ENCODE peak calls at places on chromosomes 3 and 15, in ten cellular contexts. One of them, this sample, is unnamed.

GRCh38 chr3:58419782-58420512 is 13.7 kb downstream of the PDHB start:
- DNase-seq in Peyer's patch: no peak
- DNase-seq in iPS DF 6.9: no peak
- DNase-seq in left ventricle myocardium inferior: peak
- DNase-seq in transverse colon: peak
- DNase-seq in cardiac fibroblast: peak
- DNase-seq in heart right ventricle: peak
- DNase-seq in NT2/D1: no peak
- DNase-seq in upper lobe of left lung: no peak
- DNase-seq in H7: no peak
- DNase-seq in this sample: peak

GRCh38 chr3:132180337-132180791 is 136.8 kb upstream of the ACP3 start:
- DNase-seq in Peyer's patch: no peak
- DNase-seq in iPS DF 6.9: peak
- DNase-seq in left ventricle myocardium inferior: no peak
- DNase-seq in transverse colon: no peak
- DNase-seq in cardiac fibroblast: peak
- DNase-seq in heart right ventricle: no peak
- DNase-seq in NT2/D1: peak
- DNase-seq in upper lobe of left lung: no peak
- DNase-seq in H7: peak
- DNase-seq in this sample: peak

GRCh38 chr3:176078916-176079315 is 1118.4 kb downstream of the TBL1XR1 start:
- DNase-seq in Peyer's patch: no peak
- DNase-seq in iPS DF 6.9: no peak
- DNase-seq in left ventricle myocardium inferior: no peak
- DNase-seq in transverse colon: no peak
- DNase-seq in cardiac fibroblast: no peak
- DNase-seq in heart right ventricle: no peak
- DNase-seq in NT2/D1: no peak
- DNase-seq in upper lobe of left lung: no peak
- DNase-seq in H7: no peak
- DNase-seq in this sample: no peak

GRCh38 chr3:137103739-137104138 is 146.0 kb downstream of the IL20RB start:
- DNase-seq in Peyer's patch: no peak
- DNase-seq in iPS DF 6.9: no peak
- DNase-seq in left ventricle myocardium inferior: no peak
- DNase-seq in transverse colon: no peak
- DNase-seq in cardiac fibroblast: no peak
- DNase-seq in heart right ventricle: no peak
- DNase-seq in NT2/D1: no peak
- DNase-seq in upper lobe of left lung: no peak
- DNase-seq in H7: no peak
- DNase-seq in this sample: no peak

GRCh38 chr3:182133752-182134151 is 422.0 kb downstream of the SOX2 start:
- DNase-seq in Peyer's patch: no peak
- DNase-seq in iPS DF 6.9: no peak
- DNase-seq in left ventricle myocardium inferior: no peak
- DNase-seq in transverse colon: no peak
- DNase-seq in cardiac fibroblast: no peak
- DNase-seq in heart right ventricle: no peak
- DNase-seq in NT2/D1: no peak
- DNase-seq in upper lobe of left lung: no peak
- DNase-seq in H7: no peak
- DNase-seq in this sample: no peak

GRCh38 chr3:177329854-177330253 is 132.6 kb upstream of the TBL1XR1 start:
- DNase-seq in Peyer's patch: no peak
- DNase-seq in iPS DF 6.9: no peak
- DNase-seq in left ventricle myocardium inferior: no peak
- DNase-seq in transverse colon: no peak
- DNase-seq in cardiac fibroblast: no peak
- DNase-seq in heart right ventricle: no peak
- DNase-seq in NT2/D1: no peak
- DNase-seq in upper lobe of left lung: peak
- DNase-seq in H7: no peak
- DNase-seq in this sample: no peak

GRCh38 chr3:187706966-187707365 is 4.6 kb upstream of the RTP2 start:
- DNase-seq in Peyer's patch: no peak
- DNase-seq in iPS DF 6.9: no peak
- DNase-seq in left ventricle myocardium inferior: peak
- DNase-seq in transverse colon: peak
- DNase-seq in cardiac fibroblast: no peak
- DNase-seq in heart right ventricle: peak
- DNase-seq in NT2/D1: no peak
- DNase-seq in upper lobe of left lung: peak
- DNase-seq in H7: no peak
- DNase-seq in this sample: no peak

GRCh38 chr15:23647421-23648375 is at the start of gene MAGEL2:
- DNase-seq in Peyer's patch: no peak
- DNase-seq in iPS DF 6.9: no peak
- DNase-seq in left ventricle myocardium inferior: no peak
- DNase-seq in transverse colon: no peak
- DNase-seq in cardiac fibroblast: no peak
- DNase-seq in heart right ventricle: no peak
- DNase-seq in NT2/D1: no peak
- DNase-seq in upper lobe of left lung: no peak
- DNase-seq in H7: peak
- DNase-seq in this sample: no peak

GRCh38 chr3:196962108-196962929 is 6.3 kb downstream of the PIGZ start:
- DNase-seq in Peyer's patch: no peak
- DNase-seq in iPS DF 6.9: no peak
- DNase-seq in left ventricle myocardium inferior: no peak
- DNase-seq in transverse colon: no peak
- DNase-seq in cardiac fibroblast: no peak
- DNase-seq in heart right ventricle: no peak
- DNase-seq in NT2/D1: no peak
- DNase-seq in upper lobe of left lung: no peak
- DNase-seq in H7: no peak
- DNase-seq in this sample: no peak

GRCh38 chr3:99866167-99866810 is 48.6 kb downstream of the CMSS1 start:
- DNase-seq in Peyer's patch: no peak
- DNase-seq in iPS DF 6.9: no peak
- DNase-seq in left ventricle myocardium inferior: no peak
- DNase-seq in transverse colon: no peak
- DNase-seq in cardiac fibroblast: peak
- DNase-seq in heart right ventricle: no peak
- DNase-seq in NT2/D1: no peak
- DNase-seq in upper lobe of left lung: no peak
- DNase-seq in H7: no peak
- DNase-seq in this sample: no peak

GRCh38 chr3:154188846-154189245 is 67.7 kb downstream of the ARHGEF26 start:
- DNase-seq in Peyer's patch: no peak
- DNase-seq in iPS DF 6.9: no peak
- DNase-seq in left ventricle myocardium inferior: no peak
- DNase-seq in transverse colon: no peak
- DNase-seq in cardiac fibroblast: peak
- DNase-seq in heart right ventricle: no peak
- DNase-seq in NT2/D1: no peak
- DNase-seq in upper lobe of left lung: no peak
- DNase-seq in H7: no peak
- DNase-seq in this sample: no peak

GRCh38 chr15:64990168-64990470 is 405 bp upstream of the SPG21 start:
- DNase-seq in Peyer's patch: no peak
- DNase-seq in iPS DF 6.9: no peak
- DNase-seq in left ventricle myocardium inferior: no peak
- DNase-seq in transverse colon: no peak
- DNase-seq in cardiac fibroblast: no peak
- DNase-seq in heart right ventricle: no peak
- DNase-seq in NT2/D1: no peak
- DNase-seq in upper lobe of left lung: no peak
- DNase-seq in H7: no peak
- DNase-seq in this sample: no peak

GRCh38 chr15:71559098-71559497 is 251.3 kb upstream of the NR2E3 start:
- DNase-seq in Peyer's patch: no peak
- DNase-seq in iPS DF 6.9: no peak
- DNase-seq in left ventricle myocardium inferior: no peak
- DNase-seq in transverse colon: no peak
- DNase-seq in cardiac fibroblast: peak
- DNase-seq in heart right ventricle: no peak
- DNase-seq in NT2/D1: no peak
- DNase-seq in upper lobe of left lung: no peak
- DNase-seq in H7: peak
- DNase-seq in this sample: no peak

GRCh38 chr3:120039642-120040610 is 54.3 kb downstream of the GSK3B start:
- DNase-seq in Peyer's patch: no peak
- DNase-seq in iPS DF 6.9: peak
- DNase-seq in left ventricle myocardium inferior: no peak
- DNase-seq in transverse colon: no peak
- DNase-seq in cardiac fibroblast: peak
- DNase-seq in heart right ventricle: no peak
- DNase-seq in NT2/D1: peak
- DNase-seq in upper lobe of left lung: no peak
- DNase-seq in H7: peak
- DNase-seq in this sample: no peak

GRCh38 chr3:6281662-6282061 is 579.3 kb upstream of the GRM7 start:
- DNase-seq in Peyer's patch: no peak
- DNase-seq in iPS DF 6.9: no peak
- DNase-seq in left ventricle myocardium inferior: no peak
- DNase-seq in transverse colon: no peak
- DNase-seq in cardiac fibroblast: no peak
- DNase-seq in heart right ventricle: no peak
- DNase-seq in NT2/D1: no peak
- DNase-seq in upper lobe of left lung: no peak
- DNase-seq in H7: no peak
- DNase-seq in this sample: no peak

DNA sequence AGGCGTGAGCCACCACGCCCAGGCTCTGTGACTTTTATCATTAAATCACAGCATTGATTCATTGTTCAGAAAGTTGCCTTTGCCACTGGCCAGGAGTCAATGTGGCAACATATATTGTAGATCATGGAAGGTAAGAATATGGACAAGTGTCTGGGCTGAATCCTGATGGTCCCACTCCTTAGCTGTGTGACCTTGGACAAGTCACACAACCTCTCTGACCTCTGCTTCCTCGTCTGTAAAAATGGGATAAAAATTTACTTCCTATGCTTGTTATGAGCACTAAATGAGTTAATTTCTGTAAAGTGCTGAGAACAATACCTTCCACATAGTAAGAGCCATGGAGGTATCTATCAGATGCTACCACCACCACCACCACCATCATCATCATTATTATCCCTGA is 103.5 kb upstream of the RAD18 start:
- DNase-seq in Peyer's patch: no peak
- DNase-seq in iPS DF 6.9: no peak
- DNase-seq in left ventricle myocardium inferior: no peak
- DNase-seq in transverse colon: no peak
- DNase-seq in cardiac fibroblast: no peak
- DNase-seq in heart right ventricle: no peak
- DNase-seq in NT2/D1: no peak
- DNase-seq in upper lobe of left lung: no peak
- DNase-seq in H7: no peak
- DNase-seq in this sample: no peak
- H3K4me3 ChIP-seq in Peyer's patch: no peak
- H3K4me3 ChIP-seq in iPS DF 6.9: no peak
- H3K4me3 ChIP-seq in left ventricle myocardium inferior: no peak
- H3K4me3 ChIP-seq in transverse colon: no peak
- H3K4me3 ChIP-seq in cardiac fibroblast: no peak
- H3K4me3 ChIP-seq in heart right ventricle: no peak
- H3K4me3 ChIP-seq in NT2/D1: no peak
- H3K4me3 ChIP-seq in upper lobe of left lung: no peak
- H3K4me3 ChIP-seq in H7: no peak
- H3K4me3 ChIP-seq in this sample: no peak

DNA sequence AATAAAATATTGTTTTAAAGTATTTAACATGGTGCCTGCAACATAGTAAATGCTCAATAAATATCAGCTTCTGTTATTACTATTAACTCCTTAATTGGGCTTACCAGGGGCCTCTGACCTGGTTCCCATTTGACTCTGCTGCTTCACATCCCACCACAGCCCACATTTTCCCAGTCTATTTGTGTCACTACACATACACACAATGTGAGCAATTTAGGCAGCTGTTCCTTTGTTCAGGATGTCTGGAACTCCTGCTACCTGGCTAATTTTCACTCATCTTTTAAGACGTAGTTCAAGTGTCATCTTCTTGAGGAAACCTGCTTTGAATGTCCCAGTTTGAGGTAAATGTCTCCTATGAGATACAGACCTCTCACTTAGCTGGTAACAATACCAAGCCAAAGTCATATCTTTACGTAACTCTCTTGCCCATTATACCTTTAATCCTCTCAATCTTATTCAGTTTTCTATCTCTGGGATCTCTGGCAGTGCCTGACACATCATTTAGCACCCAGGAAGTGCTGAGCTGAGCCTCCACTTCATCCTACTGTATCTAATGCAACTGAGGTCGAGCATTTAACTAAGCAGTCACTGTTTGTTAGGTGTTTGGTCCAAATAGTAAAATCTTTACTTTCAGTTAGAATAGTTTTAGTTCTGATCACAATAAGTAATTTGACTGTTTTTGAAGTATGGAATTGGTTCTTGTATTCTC is 4.5 kb downstream of the TGFBR2 start:
- DNase-seq in Peyer's patch: no peak
- DNase-seq in iPS DF 6.9: no peak
- DNase-seq in left ventricle myocardium inferior: no peak
- DNase-seq in transverse colon: no peak
- DNase-seq in cardiac fibroblast: no peak
- DNase-seq in heart right ventricle: no peak
- DNase-seq in NT2/D1: no peak
- DNase-seq in upper lobe of left lung: no peak
- DNase-seq in H7: no peak
- DNase-seq in this sample: no peak
- H3K4me3 ChIP-seq in Peyer's patch: peak
- H3K4me3 ChIP-seq in iPS DF 6.9: no peak
- H3K4me3 ChIP-seq in left ventricle myocardium inferior: peak
- H3K4me3 ChIP-seq in transverse colon: no peak
- H3K4me3 ChIP-seq in cardiac fibroblast: no peak
- H3K4me3 ChIP-seq in heart right ventricle: no peak
- H3K4me3 ChIP-seq in NT2/D1: no peak
- H3K4me3 ChIP-seq in upper lobe of left lung: peak
- H3K4me3 ChIP-seq in H7: no peak
- H3K4me3 ChIP-seq in this sample: no peak

DNA sequence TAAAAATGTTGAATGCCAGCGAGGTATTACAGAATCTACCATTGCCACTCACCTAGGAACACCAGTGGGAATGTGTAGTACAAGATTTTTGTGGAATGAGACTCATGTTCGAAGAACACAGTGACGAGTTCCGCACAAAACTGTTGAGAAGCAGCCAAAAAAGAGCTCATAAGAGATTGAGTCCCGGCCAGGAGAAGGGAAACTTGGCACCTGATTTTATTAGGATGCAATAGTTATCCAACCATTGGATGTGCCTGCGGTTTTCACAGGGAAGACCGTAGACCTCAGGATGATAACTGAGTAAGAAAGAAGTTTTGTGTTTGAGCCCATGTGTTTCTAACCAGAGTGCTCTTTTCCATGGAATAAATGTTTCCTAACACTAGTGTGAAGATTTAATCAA is 88.9 kb downstream of the PTPRG start:
- DNase-seq in Peyer's patch: no peak
- DNase-seq in iPS DF 6.9: no peak
- DNase-seq in left ventricle myocardium inferior: no peak
- DNase-seq in transverse colon: peak
- DNase-seq in cardiac fibroblast: peak
- DNase-seq in heart right ventricle: peak
- DNase-seq in NT2/D1: no peak
- DNase-seq in upper lobe of left lung: no peak
- DNase-seq in H7: no peak
- DNase-seq in this sample: no peak
- H3K4me3 ChIP-seq in Peyer's patch: no peak
- H3K4me3 ChIP-seq in iPS DF 6.9: no peak
- H3K4me3 ChIP-seq in left ventricle myocardium inferior: no peak
- H3K4me3 ChIP-seq in transverse colon: no peak
- H3K4me3 ChIP-seq in cardiac fibroblast: no peak
- H3K4me3 ChIP-seq in heart right ventricle: no peak
- H3K4me3 ChIP-seq in NT2/D1: no peak
- H3K4me3 ChIP-seq in upper lobe of left lung: no peak
- H3K4me3 ChIP-seq in H7: no peak
- H3K4me3 ChIP-seq in this sample: no peak

GRCh38 chr3:1400571-1400970 is 307.7 kb downstream of the CNTN6 start:
- DNase-seq in Peyer's patch: no peak
- DNase-seq in iPS DF 6.9: no peak
- DNase-seq in left ventricle myocardium inferior: no peak
- DNase-seq in transverse colon: no peak
- DNase-seq in cardiac fibroblast: no peak
- DNase-seq in heart right ventricle: no peak
- DNase-seq in NT2/D1: no peak
- DNase-seq in upper lobe of left lung: no peak
- DNase-seq in H7: no peak
- DNase-seq in this sample: no peak
- H3K4me3 ChIP-seq in Peyer's patch: no peak
- H3K4me3 ChIP-seq in iPS DF 6.9: no peak
- H3K4me3 ChIP-seq in left ventricle myocardium inferior: no peak
- H3K4me3 ChIP-seq in transverse colon: no peak
- H3K4me3 ChIP-seq in cardiac fibroblast: no peak
- H3K4me3 ChIP-seq in heart right ventricle: no peak
- H3K4me3 ChIP-seq in NT2/D1: no peak
- H3K4me3 ChIP-seq in upper lobe of left lung: no peak
- H3K4me3 ChIP-seq in H7: no peak
- H3K4me3 ChIP-seq in this sample: no peak